ENCODE peak calls at places on chromosomes 16 and 17, in four cellular contexts. Z is left ventricle myocardium inferior, M is heart right ventricle, D is fibroblast of lung. T is an unnamed sample.

GRCh38 chr17:13492351-13493122 is 109.2 kb downstream of the HS3ST3A1 start:
- DNase-seq in Z (no peak), M (no peak), D (no peak), T (no peak)

GRCh38 chr17:36475346-36475970 is 11.0 kb upstream of the ZNHIT3 start:
- DNase-seq in Z (no peak), M (no peak), D (no peak), T (no peak)

GRCh38 chr16:55832788-55833583 is at the start of gene CES1:
- DNase-seq in Z (peak), M (peak), D (peak), T (no peak)

GRCh38 chr16:3188925-3189825 is 1.2 kb downstream of the OR1F1 start:
- DNase-seq in Z (no peak), M (no peak), D (peak), T (no peak)

GRCh38 chr16:80114699-80115098 is 426.1 kb upstream of the DYNLRB2 start:
- DNase-seq in Z (no peak), M (no peak), D (no peak), T (no peak)

GRCh38 chr17:37791434-37791833 is 46.6 kb upstream of the HNF1B start:
- DNase-seq in Z (no peak), M (no peak), D (peak), T (no peak)

GRCh38 chr16:89837014-89837546 is 8.8 kb downstream of the SPIRE2 start:
- DNase-seq in Z (no peak), M (no peak), D (no peak), T (no peak)

GRCh38 chr17:8055851-8056231 is 17.0 kb downstream of the ALOX15B start:
- DNase-seq in Z (no peak), M (no peak), D (no peak), T (no peak)

GRCh38 chr17:27741361-27741861 is 58.9 kb downstream of the NOS2 start:
- DNase-seq in Z (no peak), M (no peak), D (peak), T (no peak)

GRCh38 chr17:73021771-73022170 is 70.7 kb downstream of the SLC39A11 start:
- DNase-seq in Z (no peak), M (no peak), D (no peak), T (no peak)

GRCh38 chr17:6654816-6655731 is 3.5 kb downstream of the C17orf100 start:
- DNase-seq in Z (no peak), M (no peak), D (no peak), T (no peak)

GRCh38 chr17:78661092-78661770 is 84.0 kb upstream of the DNAH17 start:
- DNase-seq in Z (no peak), M (no peak), D (no peak), T (no peak)
- H3K27ac ChIP-seq in Z (no peak), M (no peak), D (no peak), T (no peak)

DNA sequence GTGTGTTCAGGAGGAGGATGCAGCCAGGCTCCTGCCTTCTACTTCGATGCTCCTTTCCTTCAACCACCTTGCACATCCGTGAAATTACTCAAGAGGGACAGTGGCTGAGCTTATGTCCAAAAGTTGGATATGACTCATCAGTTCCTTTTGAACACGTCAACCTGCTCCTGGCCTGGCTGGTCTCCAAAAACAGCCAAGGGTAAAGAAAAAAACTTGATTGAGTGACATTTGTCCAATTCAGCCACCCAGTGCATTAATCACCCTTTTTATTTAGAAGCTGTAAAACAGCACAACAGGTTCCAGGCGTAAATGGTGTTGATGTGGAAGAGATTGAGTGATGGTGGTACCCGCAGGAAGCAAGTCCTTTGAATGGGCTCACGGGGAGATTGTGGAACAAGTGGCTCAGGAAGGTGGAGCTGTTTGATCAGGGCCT is 173.5 kb upstream of the CACNG5 start:
- DNase-seq in Z (no peak), M (no peak), D (peak), T (no peak)
- TF ChIP-seq CTCF in Z (no peak), M (no peak), D (no peak), T (no peak)

GRCh38 chr16:67169642-67170167 is 633 bp upstream of the NOL3 start:
- DNase-seq in Z (no peak), M (peak), D (no peak), T (no peak)
- H3K27ac ChIP-seq in Z (peak), M (peak), D (peak), T (no peak)

GRCh38 chr17:68853439-68853838 is 101.8 kb downstream of the ABCA8 start:
- DNase-seq in Z (no peak), M (no peak), D (no peak), T (no peak)

GRCh38 chr17:68851875-68852274 is 103.3 kb downstream of the ABCA8 start:
- DNase-seq in Z (no peak), M (no peak), D (no peak), T (no peak)

GRCh38 chr17:68849673-68850260 is 105.4 kb downstream of the ABCA8 start:
- DNase-seq in Z (no peak), M (no peak), D (peak), T (no peak)

GRCh38 chr17:68854509-68854908 is 100.7 kb downstream of the ABCA8 start:
- DNase-seq in Z (no peak), M (no peak), D (no peak), T (no peak)
- TF ChIP-seq CTCF in Z (no peak), M (no peak), D (no peak), T (no peak)

GRCh38 chr16:19073863-19074262 is 6.4 kb downstream of the COQ7 start:
- DNase-seq in Z (no peak), M (no peak), D (no peak), T (no peak)
- H3K27ac ChIP-seq in Z (no peak), M (no peak), D (no peak), T (no peak)

GRCh38 chr17:39194089-39194984 is 3.1 kb downstream of the CACNB1 start:
- DNase-seq in Z (peak), M (peak), D (peak), T (no peak)
- TF ChIP-seq CTCF in Z (peak), M (no peak), D (peak), T (no peak)

DNA sequence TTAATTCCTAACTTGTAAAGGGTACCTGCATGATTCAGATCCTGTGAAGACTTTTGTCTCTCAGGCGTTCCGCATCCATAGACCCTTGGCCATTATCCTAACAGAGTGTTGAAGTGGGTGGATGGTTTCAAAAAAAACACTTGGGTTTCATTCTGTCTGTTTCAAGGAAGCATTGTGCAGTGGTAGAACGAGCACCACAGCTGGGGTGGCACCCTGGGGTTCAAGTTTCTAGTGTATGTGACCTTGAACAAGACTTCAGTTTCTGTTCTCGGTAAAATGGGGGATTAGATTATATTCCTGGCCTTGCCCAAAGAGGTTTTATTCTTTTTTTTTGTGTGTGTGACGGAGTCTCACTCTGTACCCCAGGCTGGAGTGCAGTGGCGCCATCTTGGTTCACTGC is 74.3 kb downstream of the MSI2 start:
- DNase-seq in Z (no peak), M (no peak), D (no peak), T (no peak)
- H3K27ac ChIP-seq in Z (peak), M (peak), D (no peak), T (no peak)

T was measured in CD8-positive, alpha-beta T cell.